ENCODE peak calls at places on chromosomes 11 and 22, in four cellular contexts. One of them, this sample, is unnamed.
A peak's percentile ranks its signal among the peaks of the same experiment; 100 is the strongest.

GRCh38 chr11:70597006-70597555 is 198.8 kb downstream of the CTTN start:
- DNase-seq in iris pigment epithelial cell: no peak
- DNase-seq in NCI-H1436 treated with DMSO at 0.1 percent for 48 hours: no peak
- DNase-seq in right lobe of liver: no peak
- DNase-seq in this sample: no peak

GRCh38 chr11:58941838-58942237 is 2.5 kb downstream of the GLYATL1 start:
- DNase-seq in right lobe of liver: no peak
- DNase-seq in iris pigment epithelial cell: peak; percentile 4
- DNase-seq in NCI-H1436 treated with DMSO at 0.1 percent for 48 hours: no peak
- DNase-seq in this sample: no peak

GRCh38 chr22:33853200-33854097 is 66.8 kb downstream of the LARGE1 start:
- DNase-seq in NCI-H1436 treated with DMSO at 0.1 percent for 48 hours: peak; percentile 26
- DNase-seq in right lobe of liver: peak; percentile 82
- DNase-seq in iris pigment epithelial cell: peak; percentile 27
- DNase-seq in this sample: no peak

GRCh38 chr11:74417379-74417804 is 19.2 kb upstream of the PGM2L1 start:
- DNase-seq in NCI-H1436 treated with DMSO at 0.1 percent for 48 hours: no peak
- DNase-seq in iris pigment epithelial cell: peak; percentile 21
- DNase-seq in right lobe of liver: no peak
- DNase-seq in this sample: no peak

GRCh38 chr22:19994851-19995610 is 21.6 kb downstream of the ARVCF start:
- DNase-seq in iris pigment epithelial cell: peak; percentile 18
- DNase-seq in NCI-H1436 treated with DMSO at 0.1 percent for 48 hours: no peak
- DNase-seq in right lobe of liver: no peak
- DNase-seq in this sample: no peak

GRCh38 chr11:87726511-87726910 is 448.7 kb downstream of the RAB38 start:
- DNase-seq in iris pigment epithelial cell: no peak
- DNase-seq in NCI-H1436 treated with DMSO at 0.1 percent for 48 hours: no peak
- DNase-seq in right lobe of liver: no peak
- DNase-seq in this sample: no peak

GRCh38 chr22:50308597-50308935 is 1.1 kb upstream of the PLXNB2 start:
- DNase-seq in NCI-H1436 treated with DMSO at 0.1 percent for 48 hours: no peak
- DNase-seq in right lobe of liver: peak; percentile 84
- DNase-seq in iris pigment epithelial cell: no peak
- DNase-seq in this sample: no peak

GRCh38 chr11:34139346-34139745 is 33.9 kb downstream of the NAT10 start:
- DNase-seq in NCI-H1436 treated with DMSO at 0.1 percent for 48 hours: no peak
- DNase-seq in iris pigment epithelial cell: no peak
- DNase-seq in right lobe of liver: no peak
- DNase-seq in this sample: no peak

GRCh38 chr11:46712874-46713576 is 6.0 kb upstream of the F2 start:
- DNase-seq in NCI-H1436 treated with DMSO at 0.1 percent for 48 hours: no peak
- DNase-seq in iris pigment epithelial cell: no peak
- DNase-seq in right lobe of liver: no peak
- DNase-seq in this sample: no peak

GRCh38 chr11:61815790-61816735 is 740 bp downstream of the FADS1 start:
- DNase-seq in right lobe of liver: peak; percentile 74
- DNase-seq in NCI-H1436 treated with DMSO at 0.1 percent for 48 hours: no peak
- DNase-seq in iris pigment epithelial cell: peak; percentile 78
- DNase-seq in this sample: no peak

GRCh38 chr11:47143322-47143721 is 33.4 kb downstream of the ARFGAP2 start:
- DNase-seq in iris pigment epithelial cell: peak; percentile 86
- DNase-seq in NCI-H1436 treated with DMSO at 0.1 percent for 48 hours: no peak
- DNase-seq in right lobe of liver: no peak
- DNase-seq in this sample: no peak

GRCh38 chr11:13208921-13209320 is 68.7 kb upstream of the BMAL1 start:
- DNase-seq in iris pigment epithelial cell: no peak
- DNase-seq in NCI-H1436 treated with DMSO at 0.1 percent for 48 hours: no peak
- DNase-seq in right lobe of liver: no peak
- DNase-seq in this sample: no peak

GRCh38 chr22:49046546-49047305 is 780.9 kb downstream of the BRD1 start:
- DNase-seq in right lobe of liver: no peak
- DNase-seq in iris pigment epithelial cell: no peak
- DNase-seq in NCI-H1436 treated with DMSO at 0.1 percent for 48 hours: peak; percentile 38
- DNase-seq in this sample: no peak

GRCh38 chr22:36930041-36930935 is 16.9 kb downstream of the CSF2RB start:
- DNase-seq in NCI-H1436 treated with DMSO at 0.1 percent for 48 hours: no peak
- DNase-seq in iris pigment epithelial cell: no peak
- DNase-seq in right lobe of liver: no peak
- DNase-seq in this sample: no peak

GRCh38 chr11:35141538-35141937 is 2.6 kb downstream of the CD44 start:
- DNase-seq in iris pigment epithelial cell: no peak
- DNase-seq in NCI-H1436 treated with DMSO at 0.1 percent for 48 hours: no peak
- DNase-seq in right lobe of liver: peak; percentile 65
- DNase-seq in this sample: no peak

GRCh38 chr11:119055901-119056300 is 1.1 kb downstream of the HYOU1 start:
- DNase-seq in right lobe of liver: no peak
- DNase-seq in iris pigment epithelial cell: peak; percentile 43
- DNase-seq in NCI-H1436 treated with DMSO at 0.1 percent for 48 hours: no peak
- DNase-seq in this sample: no peak

This sample was measured in NCI-H187 treated with DMSO at 0.1 percent for 48 hours.